ENCODE peak calls at places on chromosomes 12 and 14, in five cellular contexts. H is right lobe of liver, E is GM13977, K is fibroblast of lung, D is dorsolateral prefrontal cortex. T is an unnamed sample.

GRCh38 chr12:29414368-29414767 is 33.4 kb upstream of the ERGIC2 start:
- DNase-seq in H (no peak), E (no peak), K (peak), D (no peak), T (no peak)

GRCh38 chr12:132506730-132507538 is 17.0 kb downstream of the FBRSL1 start:
- DNase-seq in H (no peak), E (peak), K (peak), D (peak), T (peak)

GRCh38 chr12:92593734-92594402 is 108.9 kb upstream of the PLEKHG7 start:
- DNase-seq in H (no peak), E (peak), K (peak), D (no peak), T (peak)

GRCh38 chr12:128109636-128110035 is 157.3 kb upstream of the TMEM132C start:
- DNase-seq in H (no peak), E (no peak), K (no peak), D (no peak), T (no peak)

GRCh38 chr12:3076730-3077571 is at the start of gene TSPAN9:
- DNase-seq in H (peak), E (peak), K (peak), D (peak), T (peak)

GRCh38 chr14:104972301-104973211 is 5.6 kb downstream of the AHNAK2 start:
- DNase-seq in H (peak), E (no peak), K (peak), D (peak), T (no peak)

GRCh38 chr14:52848626-52849025 is 57.2 kb upstream of the GNPNAT1 start:
- DNase-seq in H (no peak), E (no peak), K (no peak), D (no peak), T (no peak)

GRCh38 chr12:118312578-118312977 is 60.1 kb downstream of the TAOK3 start:
- DNase-seq in H (no peak), E (peak), K (no peak), D (no peak), T (no peak)

GRCh38 chr14:49863483-49864262 is 11.1 kb upstream of the NEMF start:
- DNase-seq in H (no peak), E (no peak), K (no peak), D (no peak), T (no peak)

GRCh38 chr12:8870591-8870990 is 43.7 kb upstream of the PHC1 start:
- DNase-seq in H (no peak), E (no peak), K (no peak), D (no peak), T (no peak)

GRCh38 chr12:115378296-115378695 is 694.3 kb upstream of the TBX3 start:
- DNase-seq in H (no peak), E (no peak), K (peak), D (no peak), T (no peak)

GRCh38 chr14:87898301-87898700 is 94.7 kb downstream of the GALC start:
- DNase-seq in H (no peak), E (no peak), K (no peak), D (no peak), T (no peak)

GRCh38 chr14:100022772-100023451 is 42.3 kb upstream of the EVL start:
- DNase-seq in H (no peak), E (no peak), K (peak), D (no peak), T (no peak)

GRCh38 chr12:55188974-55189556 is 31.8 kb upstream of the OR10A7 start:
- DNase-seq in H (no peak), E (peak), K (peak), D (no peak), T (no peak)

GRCh38 chr14:82528011-82528410 is 994.4 kb upstream of the SEL1L start:
- DNase-seq in H (no peak), E (no peak), K (no peak), D (no peak), T (no peak)

GRCh38 chr12:54658306-54659264 is 10.4 kb upstream of the DCD start:
- DNase-seq in H (no peak), E (peak), K (no peak), D (no peak), T (no peak)

GRCh38 chr12:84497819-84498218 is 414.8 kb downstream of the SLC6A15 start:
- DNase-seq in H (no peak), E (no peak), K (peak), D (no peak), T (no peak)

GRCh38 chr14:72894623-72895378 is 900 bp upstream of the DPF3 start:
- DNase-seq in H (no peak), E (no peak), K (no peak), D (no peak), T (no peak)

GRCh38 chr12:118984206-118984943 is 3.0 kb downstream of the SRRM4 start:
- DNase-seq in H (no peak), E (no peak), K (no peak), D (no peak), T (no peak)

GRCh38 chr12:132486168-132486567 is 3.8 kb upstream of the FBRSL1 start:
- DNase-seq in H (peak), E (no peak), K (no peak), D (no peak), T (no peak)

GRCh38 chr14:63874223-63874622 is 21.4 kb downstream of the SYNE2 start:
- DNase-seq in H (no peak), E (no peak), K (no peak), D (no peak), T (no peak)

GRCh38 chr12:67663121-67663520 is 14.6 kb downstream of the DYRK2 start:
- DNase-seq in H (no peak), E (no peak), K (peak), D (no peak), T (no peak)

GRCh38 chr14:74702293-74702692 is 10.6 kb downstream of the AREL1 start:
- DNase-seq in H (no peak), E (no peak), K (no peak), D (no peak), T (no peak)

GRCh38 chr14:35808076-35808657 is 928 bp downstream of the RALGAPA1 start:
- DNase-seq in H (no peak), E (no peak), K (no peak), D (no peak), T (no peak)

GRCh38 chr12:25904442-25904841 is 54.0 kb upstream of the RASSF8 start:
- DNase-seq in H (no peak), E (no peak), K (peak), D (no peak), T (no peak)

GRCh38 chr12:31362759-31363415 is 36.9 kb upstream of the SINHCAF start:
- DNase-seq in H (no peak), E (peak), K (no peak), D (no peak), T (peak)
- TF ChIP-seq CTCF in H (no peak), E (peak), K (no peak), D (no peak), T (no peak)

GRCh38 chr12:15982071-15982470 is 70.9 kb downstream of the DERA start:
- DNase-seq in H (no peak), E (no peak), K (no peak), D (no peak), T (no peak)

GRCh38 chr12:15982471-15982870 is 71.3 kb downstream of the DERA start:
- DNase-seq in H (no peak), E (no peak), K (peak), D (no peak), T (no peak)

GRCh38 chr12:15978431-15978950 is 67.4 kb downstream of the DERA start:
- DNase-seq in H (no peak), E (no peak), K (peak), D (no peak), T (no peak)

GRCh38 chr12:15977999-15978398 is 66.9 kb downstream of the DERA start:
- DNase-seq in H (no peak), E (no peak), K (no peak), D (no peak), T (no peak)

DNA sequence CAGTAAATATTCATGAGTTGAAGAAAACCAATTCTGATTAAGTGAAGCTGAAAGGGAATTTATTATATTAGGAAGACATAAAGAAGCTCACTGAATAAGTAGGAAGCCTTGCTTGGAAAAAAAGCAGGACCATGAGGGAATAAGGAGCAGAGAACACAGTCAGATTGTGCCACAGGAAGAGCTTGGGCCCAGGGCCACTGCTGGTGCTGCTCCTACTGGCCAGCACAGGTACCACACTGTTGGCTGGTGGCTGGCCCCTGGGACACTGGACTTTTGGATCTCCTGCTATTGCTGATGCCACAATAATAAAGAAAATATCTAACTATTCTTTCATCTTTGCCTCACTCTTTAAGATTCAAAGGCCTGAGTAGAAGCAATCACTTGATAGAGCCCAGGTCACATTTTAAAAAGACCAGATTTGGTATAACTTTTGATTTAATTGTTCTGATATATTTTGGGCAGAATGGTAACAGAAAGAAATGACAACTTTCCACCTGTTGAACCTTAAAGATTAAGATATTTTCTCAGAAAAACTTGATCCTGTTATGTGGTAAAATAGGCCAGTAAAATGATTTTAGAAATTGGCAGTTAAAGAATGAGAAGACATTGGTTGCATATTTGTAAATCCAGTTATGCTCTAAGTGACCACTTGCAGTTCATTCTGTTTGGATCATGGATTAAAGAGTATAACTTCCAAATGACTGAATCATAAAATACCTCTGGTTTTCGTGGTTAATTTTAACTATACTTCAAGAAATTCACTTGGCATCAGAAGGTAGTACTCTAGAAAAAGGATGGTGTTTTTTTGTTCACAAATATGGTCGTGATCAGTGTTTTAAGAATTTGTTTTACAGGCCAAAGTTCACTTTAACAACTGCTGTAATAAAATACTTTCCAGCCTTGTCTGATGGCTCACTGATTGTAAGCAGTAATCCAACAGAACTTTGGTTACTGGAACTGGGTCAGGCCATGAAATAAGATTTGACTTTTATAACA is 68.3 kb downstream of the DERA start:
- DNase-seq in H (no peak), E (no peak), K (peak), D (no peak), T (no peak)
- TF ChIP-seq CTCF in H (peak), E (peak), K (peak), D (peak), T (peak)

GRCh38 chr12:121222847-121223246 is 12.9 kb downstream of the P2RX4 start:
- DNase-seq in H (no peak), E (peak), K (no peak), D (no peak), T (no peak)

GRCh38 chr12:121226399-121226798 is 16.5 kb downstream of the P2RX4 start:
- DNase-seq in H (no peak), E (no peak), K (no peak), D (no peak), T (no peak)

GRCh38 chr12:121224591-121224990 is 14.7 kb downstream of the P2RX4 start:
- DNase-seq in H (no peak), E (no peak), K (no peak), D (no peak), T (no peak)

GRCh38 chr12:121223947-121224285 is 14.0 kb downstream of the P2RX4 start:
- DNase-seq in H (no peak), E (peak), K (no peak), D (no peak), T (no peak)

GRCh38 chr12:121223283-121223946 is 13.5 kb downstream of the P2RX4 start:
- DNase-seq in H (peak), E (peak), K (no peak), D (no peak), T (no peak)
- TF ChIP-seq CTCF in H (peak), E (peak), K (peak), D (no peak), T (no peak)

DNA sequence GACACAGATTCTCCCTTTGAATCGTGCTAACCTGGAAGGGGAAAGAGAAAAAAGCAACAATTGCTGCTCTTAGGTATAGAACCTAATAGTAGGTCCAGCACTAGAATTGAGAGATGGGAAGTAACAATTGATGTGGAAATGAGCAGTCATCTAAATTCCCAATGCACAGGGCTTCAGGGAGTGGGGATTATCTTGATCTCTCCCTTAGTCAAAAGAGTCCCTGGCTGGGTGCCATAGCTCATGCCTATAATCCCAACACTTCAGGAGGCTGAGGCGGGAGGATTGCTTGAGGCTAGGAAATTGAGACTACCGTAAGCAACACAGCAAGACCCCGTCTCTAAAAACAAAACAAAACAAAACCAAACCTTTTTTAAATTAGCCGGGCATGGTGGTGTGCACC is 4.0 kb downstream of the APOBEC1 start:
- DNase-seq in H (no peak), E (no peak), K (no peak), D (no peak), T (no peak)
- TF ChIP-seq CTCF in H (no peak), E (no peak), K (no peak), D (no peak), T (no peak)

DNA sequence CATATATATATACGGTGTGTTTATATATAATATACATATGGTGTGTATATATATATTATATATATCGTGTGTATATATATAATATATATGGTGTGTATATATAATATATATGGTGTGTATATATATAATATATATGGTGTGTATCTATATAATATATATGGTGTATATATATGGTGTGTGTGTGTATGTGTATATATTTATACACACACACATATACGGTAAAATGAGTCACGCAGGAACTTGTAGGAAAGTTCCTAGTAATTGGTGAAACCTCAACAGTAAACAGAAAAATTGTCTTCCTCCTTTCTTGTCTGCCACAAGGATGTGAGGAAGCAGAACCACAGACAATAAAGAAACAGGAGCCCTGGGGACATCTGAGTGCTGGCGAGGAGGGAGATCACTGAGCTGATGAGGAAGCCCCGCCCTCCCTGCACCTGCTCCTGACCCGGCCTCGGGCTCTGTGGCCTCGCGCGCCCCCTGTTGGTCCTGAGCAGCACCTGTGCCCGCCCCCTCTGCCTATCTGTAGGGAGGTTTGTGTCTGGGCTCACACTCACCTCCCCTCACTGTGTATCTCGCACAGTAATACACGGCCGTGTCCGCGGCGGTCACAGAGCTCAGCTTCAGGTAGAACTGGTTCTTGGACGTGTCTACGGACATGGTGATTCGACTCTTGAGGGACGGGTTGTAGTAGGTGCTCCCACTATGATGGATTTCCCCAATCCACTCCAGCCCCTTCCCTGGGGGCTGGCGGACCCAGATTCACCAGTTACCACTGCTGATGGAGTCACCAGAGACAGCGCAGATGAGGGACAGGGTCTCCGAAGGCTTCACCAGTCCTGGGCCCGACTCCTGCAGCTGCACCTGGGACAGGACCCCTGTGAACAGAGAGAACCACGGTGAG is 1079.4 kb downstream of the TMEM121 start:
- DNase-seq in H (peak), E (peak), K (no peak), D (no peak), T (peak)
- TF ChIP-seq CTCF in H (peak), E (peak), K (no peak), D (no peak), T (peak)

GRCh38 chr14:23138173-23138535 is 19.1 kb upstream of the CEBPE start:
- DNase-seq in H (no peak), E (no peak), K (no peak), D (no peak), T (no peak)

GRCh38 chr14:23140389-23140788 is 21.3 kb upstream of the CEBPE start:
- DNase-seq in H (no peak), E (no peak), K (no peak), D (no peak), T (no peak)

GRCh38 chr14:23139874-23140273 is 20.8 kb upstream of the CEBPE start:
- DNase-seq in H (no peak), E (no peak), K (no peak), D (no peak), T (no peak)

GRCh38 chr14:23136566-23137133 is 17.6 kb upstream of the CEBPE start:
- DNase-seq in H (no peak), E (no peak), K (no peak), D (no peak), T (no peak)

DNA sequence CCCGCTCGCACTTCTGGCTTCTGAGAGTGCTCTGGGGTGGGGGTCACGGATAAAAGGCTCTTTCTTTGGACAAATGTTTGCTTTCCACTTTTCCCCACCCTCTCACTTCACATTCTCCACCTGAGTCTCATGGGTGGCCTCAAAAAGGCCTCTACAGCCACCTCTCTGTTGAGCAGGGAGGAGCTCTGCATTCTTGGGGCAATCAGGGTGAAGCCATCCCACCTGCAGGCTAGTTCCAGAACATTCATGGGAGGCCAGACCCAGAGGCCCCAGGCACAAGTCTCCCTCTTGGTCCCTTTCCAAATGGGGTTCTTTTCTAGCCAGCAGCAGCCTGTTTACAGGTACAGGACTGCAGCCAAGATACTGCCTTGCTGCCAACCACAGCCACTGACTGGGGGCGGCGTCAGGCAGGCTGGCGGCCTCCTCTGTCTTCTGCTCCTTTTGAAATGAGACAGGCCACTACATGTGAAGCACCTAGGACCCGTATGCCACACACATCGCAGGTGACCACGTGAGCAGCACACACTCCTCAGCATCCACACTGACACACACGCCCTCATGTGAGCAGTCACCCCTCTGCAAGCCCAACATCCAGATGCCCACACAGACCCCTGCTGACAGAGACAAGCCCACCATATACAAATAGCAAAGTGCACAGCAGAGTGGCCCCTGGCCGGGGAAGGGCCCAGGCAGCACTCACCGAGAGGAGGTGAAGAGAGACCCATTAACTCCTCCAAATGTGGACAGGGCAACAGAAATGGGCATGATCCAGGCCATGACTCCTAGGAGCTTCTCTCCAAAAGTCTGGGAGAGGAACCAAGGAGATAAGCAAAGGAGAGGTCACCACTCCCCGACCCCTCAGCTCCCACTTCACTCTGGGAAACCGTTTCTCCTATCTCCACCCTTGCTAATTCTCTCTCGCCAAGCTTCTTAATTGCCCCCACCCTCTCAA is 18.4 kb upstream of the CEBPE start:
- DNase-seq in H (no peak), E (no peak), K (no peak), D (no peak), T (no peak)
- TF ChIP-seq CTCF in H (no peak), E (no peak), K (no peak), D (no peak), T (no peak)

GRCh38 chr12:30753233-30753632 is 1.5 kb downstream of the CAPRIN2 start:
- DNase-seq in H (no peak), E (peak), K (peak), D (no peak), T (no peak)
- TF ChIP-seq CTCF in H (no peak), E (peak), K (peak), D (no peak), T (no peak)

DNA sequence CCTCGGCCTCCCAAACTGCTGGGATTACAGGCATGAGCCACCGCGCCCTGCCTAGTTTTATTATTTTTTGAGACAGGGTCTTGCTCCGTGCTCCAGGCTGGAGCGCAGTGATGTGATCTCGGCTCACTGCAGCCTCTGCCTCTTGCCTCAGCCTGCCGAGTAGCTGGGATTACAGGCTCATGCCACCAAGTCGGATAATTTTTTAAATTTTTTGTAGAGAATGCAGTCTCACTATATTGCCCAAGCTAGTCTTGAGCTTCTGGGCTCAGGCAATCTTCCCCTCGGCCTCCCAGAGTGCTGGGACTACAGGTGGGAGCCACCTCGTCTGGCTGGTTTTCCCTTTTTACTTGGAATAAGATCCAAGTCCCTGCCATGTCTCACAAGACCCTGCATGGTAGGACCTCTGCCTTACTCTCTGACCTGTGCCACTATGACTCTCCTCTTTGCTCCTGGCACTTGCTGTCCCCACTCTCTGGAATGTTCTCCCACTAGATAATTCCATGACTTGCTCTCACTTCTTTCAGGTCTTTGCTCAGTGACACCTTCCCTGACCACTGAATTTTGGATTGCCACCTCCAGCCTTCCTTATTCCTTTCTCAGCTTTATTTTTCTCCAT is 7.7 kb upstream of the RARG start:
- DNase-seq in H (no peak), E (no peak), K (no peak), D (no peak), T (no peak)
- TF ChIP-seq CTCF in H (no peak), E (no peak), K (no peak), D (no peak), T (no peak)

T was measured in natural killer cell.